ENCODE peak calls at places on chromosome 15, in seven cellular contexts. N, U, L, Q, G, I and E are unnamed samples.

GRCh38 chr15:56243774-56244236 is at the start of gene RFX7:
- DNase-seq in I (peak; percentile 67), N (peak; percentile 71), L (peak; percentile 80), G (peak; percentile 93), Q (peak; percentile 77), U (peak; percentile 41), E (peak; percentile 53)

GRCh38 chr15:75168374-75168773 is 33.3 kb upstream of the C15orf39 start:
- DNase-seq in N (no peak), U (no peak), I (no peak), G (no peak), L (no peak), Q (no peak), E (no peak)

GRCh38 chr15:89947338-89947829 is 34.6 kb upstream of the ARPIN start:
- DNase-seq in I (no peak), Q (no peak), U (no peak), N (no peak), G (no peak), L (no peak), E (no peak)

GRCh38 chr15:39404767-39405173 is 176.1 kb upstream of the THBS1 start:
- DNase-seq in U (peak; percentile 57), G (no peak), L (no peak), Q (no peak), N (no peak), I (no peak), E (no peak)

GRCh38 chr15:90221251-90221900 is 12.4 kb downstream of the CIB1 start:
- DNase-seq in I (no peak), N (no peak), Q (no peak), L (no peak), G (peak; percentile 66), U (peak; percentile 57), E (no peak)

GRCh38 chr15:92400573-92400972 is 6.9 kb downstream of the ST8SIA2 start:
- DNase-seq in Q (no peak), G (no peak), I (no peak), L (no peak), N (no peak), U (no peak), E (no peak)

GRCh38 chr15:66619152-66619903 is 53.5 kb upstream of the LCTL start:
- DNase-seq in L (peak; percentile 39), G (peak; percentile 77), N (peak; percentile 42), U (peak; percentile 66), I (no peak), Q (no peak), E (no peak)

GRCh38 chr15:41806291-41807181 is 21.4 kb upstream of the JMJD7 start:
- DNase-seq in I (no peak), N (no peak), U (peak; percentile 77), Q (no peak), L (no peak), G (peak; percentile 20), E (no peak)

GRCh38 chr15:63322541-63322940 is 45.1 kb downstream of the APH1B start:
- DNase-seq in G (peak; percentile 43), U (no peak), I (no peak), N (no peak), Q (no peak), L (no peak), E (no peak)

GRCh38 chr15:101091080-101092017 is 160.5 kb downstream of the CHSY1 start:
- DNase-seq in L (no peak), G (no peak), I (no peak), U (no peak), N (no peak), Q (no peak), E (no peak)